ENCODE peak calls at places on chromosomes 6 and 20, in five cellular contexts. G is IMR-90, Y is K562, J is SK-N-SH, I is HepG2. D is an unnamed sample.

GRCh38 chr6:2877057-2877882 is 25.8 kb downstream of the SERPINB9 start:
- DNase-seq in I (peak), J (no peak), Y (no peak), G (peak), D (no peak)

GRCh38 chr20:58072695-58073671 is 155.5 kb downstream of the ANKRD60 start:
- DNase-seq in G (no peak), J (no peak), I (no peak), Y (no peak), D (no peak)

GRCh38 chr6:11251553-11252358 is 19.3 kb upstream of the NEDD9 start:
- DNase-seq in J (peak), Y (no peak), G (peak), I (peak), D (no peak)

GRCh38 chr20:62368629-62369507 is 1.8 kb upstream of the LAMA5 start:
- DNase-seq in J (peak), Y (peak), I (peak), G (peak), D (no peak)

GRCh38 chr6:37624121-37624520 is 73.6 kb downstream of the MDGA1 start:
- DNase-seq in J (no peak), I (no peak), G (no peak), Y (no peak), D (no peak)

GRCh38 chr6:38489951-38490350 is 149.8 kb downstream of the BTBD9 start:
- DNase-seq in J (no peak), Y (no peak), G (peak), I (no peak), D (no peak)

GRCh38 chr6:87483929-87484328 is 11.2 kb downstream of the SLC35A1 start:
- DNase-seq in I (peak), J (peak), G (peak), Y (peak), D (no peak)

GRCh38 chr6:2957696-2958330 is 13.6 kb downstream of the SERPINB6 start:
- DNase-seq in I (no peak), G (no peak), Y (no peak), J (no peak), D (no peak)

GRCh38 chr20:57428611-57429496 is 37.7 kb downstream of the RBM38 start:
- DNase-seq in I (peak), G (no peak), J (no peak), Y (no peak), D (no peak)

GRCh38 chr6:10583509-10583908 is 62.4 kb downstream of the GCNT2 start:
- DNase-seq in I (peak), J (no peak), G (no peak), Y (peak), D (no peak)

GRCh38 chr6:141783595-141783994 is 349.1 kb upstream of the GJE1 start:
- DNase-seq in Y (no peak), J (no peak), G (no peak), I (no peak), D (no peak)

GRCh38 chr6:141464490-141464889 is 668.2 kb upstream of the GJE1 start:
- DNase-seq in Y (no peak), J (no peak), G (peak), I (no peak), D (no peak)

GRCh38 chr6:115216835-115217234 is 843.9 kb downstream of the FRK start:
- DNase-seq in G (no peak), I (no peak), Y (no peak), J (no peak), D (no peak)

DNA sequence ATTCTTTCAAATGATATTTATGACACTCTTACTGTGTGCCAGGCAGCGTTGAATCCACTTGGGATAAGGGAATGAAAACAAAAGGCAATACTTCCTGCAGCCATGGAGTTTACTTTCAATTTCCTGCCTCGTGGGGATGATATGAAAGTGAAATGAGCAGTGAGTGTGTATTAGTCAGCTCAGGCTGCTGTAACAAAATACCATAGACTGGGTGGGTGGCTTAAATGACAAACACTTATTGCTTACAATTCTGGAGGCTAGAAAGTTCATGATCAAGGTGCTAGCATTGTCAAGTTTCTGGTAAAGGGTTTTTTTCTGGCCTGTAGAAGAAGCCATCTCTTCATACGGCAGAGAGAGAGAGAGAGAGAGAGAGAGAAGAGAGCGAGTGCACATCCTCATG is 41.7 kb downstream of the TSHZ2 start:
- DNase-seq in I (no peak), Y (no peak), G (no peak), J (no peak), D (no peak)
- TF ChIP-seq MXI1 in I (no peak), Y (no peak), G (no peak), J (no peak), D (no peak)

DNA sequence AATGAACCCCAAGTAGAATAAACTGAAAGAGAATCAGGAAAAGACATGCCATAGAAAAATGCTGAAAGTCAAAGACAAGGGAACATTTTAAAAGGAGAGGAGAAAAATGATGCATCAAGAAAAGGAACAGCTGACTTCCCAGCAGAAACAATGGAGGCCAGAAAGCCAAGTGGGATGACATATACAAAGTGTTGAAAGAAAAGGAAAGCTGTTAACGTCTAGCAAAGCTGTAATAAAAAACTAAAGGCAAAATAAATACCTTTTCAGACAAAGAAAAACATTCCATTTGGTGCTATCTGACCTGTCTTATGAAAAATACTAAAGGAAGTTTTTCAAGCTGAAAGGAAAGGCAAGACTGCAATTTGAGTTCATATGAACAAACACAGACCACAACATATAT is 34.1 kb upstream of the PDE10A start:
- DNase-seq in Y (no peak), G (no peak), I (no peak), J (no peak), D (no peak)
- TF ChIP-seq MXI1 in Y (no peak), G (no peak), I (no peak), J (no peak), D (no peak)

GRCh38 chr6:163579111-163579879 is 164.8 kb downstream of the QKI start:
- DNase-seq in Y (peak), I (no peak), G (no peak), J (no peak), D (no peak)

GRCh38 chr6:163573503-163574179 is 159.1 kb downstream of the QKI start:
- DNase-seq in G (no peak), I (no peak), Y (no peak), J (no peak), D (no peak)

GRCh38 chr6:163580311-163581030 is 166.0 kb downstream of the QKI start:
- DNase-seq in I (no peak), G (no peak), Y (no peak), J (no peak), D (no peak)

GRCh38 chr6:163579880-163580295 is 165.4 kb downstream of the QKI start:
- DNase-seq in J (no peak), G (no peak), I (no peak), Y (peak), D (no peak)

GRCh38 chr6:163577404-163577803 is 162.9 kb downstream of the QKI start:
- DNase-seq in J (no peak), I (no peak), Y (peak), G (no peak), D (no peak)
- TF ChIP-seq MXI1 in J (no peak), I (no peak), Y (no peak), G (no peak), D (no peak)

DNA sequence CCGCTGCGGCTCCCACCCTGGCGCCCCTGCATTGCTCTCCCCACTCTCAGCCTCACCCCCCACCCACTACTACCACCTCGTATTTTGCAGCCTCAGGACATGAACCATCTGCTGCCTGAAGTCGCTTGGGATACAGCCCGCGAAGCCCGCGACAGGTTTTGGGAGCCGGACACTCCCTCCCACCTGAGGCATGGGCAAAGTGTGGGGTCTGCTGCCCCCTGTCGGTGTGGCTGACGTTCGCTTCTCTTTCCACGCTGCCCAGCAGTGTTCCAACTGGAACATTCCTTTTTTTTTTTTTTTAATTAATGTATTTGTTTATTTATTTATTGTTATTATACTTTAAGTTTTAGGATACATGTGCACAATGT is 15.3 kb upstream of the LPA start:
- DNase-seq in J (peak), Y (peak), G (no peak), I (no peak), D (no peak)
- TF ChIP-seq MXI1 in J (no peak), Y (no peak), G (no peak), I (no peak), D (no peak)

GRCh38 chr6:16832721-16833120 is 71.5 kb upstream of the ATXN1 start:
- DNase-seq in I (no peak), G (no peak), J (no peak), Y (no peak), D (no peak)
- TF ChIP-seq MXI1 in I (no peak), G (no peak), J (no peak), Y (no peak), D (no peak)

D was measured in GM12878.